ENCODE peak calls at places on chromosomes 13 and 19, in ten cellular contexts. U, B, F, M, Z, S, E, R, Q and V are unnamed samples. For H3K4me1 and H3K9me3, the result is how much of the 10 kb centered on the place peaks cover.

GRCh38 chr19:39411832-39412099 is 703 bp upstream of the PLEKHG2 start:
- DNase-seq in Z (peak), M (peak), F (peak), Q (peak), E (peak), U (peak), R (no peak), S (peak), B (peak), V (peak)

GRCh38 chr13:99367663-99368448 is 60.7 kb upstream of the GPR183 start:
- DNase-seq in Q (no peak), F (no peak), E (no peak), R (no peak), U (no peak), M (no peak), B (no peak), Z (peak), S (no peak), V (no peak)

GRCh38 chr19:6354098-6354674 is 7.1 kb upstream of the CLPP start:
- DNase-seq in U (no peak), R (no peak), Q (no peak), E (no peak), S (no peak), M (no peak), F (no peak), B (no peak), Z (no peak), V (no peak)

GRCh38 chr13:29935309-29935981 is 85.0 kb upstream of the UBL3 start:
- DNase-seq in F (peak), U (peak), B (no peak), R (no peak), E (no peak), Z (no peak), Q (peak), S (peak), M (no peak), V (peak)

GRCh38 chr19:3463959-3464796 is 16.1 kb downstream of the SMIM24 start:
- DNase-seq in B (no peak), R (no peak), F (no peak), U (no peak), S (no peak), Z (no peak), E (no peak), M (no peak), Q (no peak), V (no peak)

GRCh38 chr19:12112238-12112637 is 27.9 kb downstream of the ZNF20 start:
- DNase-seq in B (no peak), F (no peak), R (no peak), Z (no peak), Q (no peak), U (no peak), E (no peak), S (no peak), M (no peak), V (no peak)

GRCh38 chr19:2055871-2056809 is 5.1 kb upstream of the MKNK2 start:
- DNase-seq in R (no peak), E (peak), S (no peak), Q (peak), Z (peak), F (no peak), B (peak), U (peak), M (no peak), V (peak)

GRCh38 chr13:49791753-49792549 is 531 bp downstream of the KPNA3 start:
- DNase-seq in F (peak), M (no peak), S (no peak), Q (peak), Z (peak), B (peak), E (peak), U (peak), R (no peak), V (peak)

GRCh38 chr19:46920341-46920740 is 59.5 kb downstream of the ARHGAP35 start:
- DNase-seq in S (no peak), B (no peak), Q (no peak), E (no peak), M (no peak), F (no peak), U (no peak), R (no peak), Z (no peak), V (no peak)

GRCh38 chr13:39506559-39507390 is 96.2 kb downstream of the LHFPL6 start:
- DNase-seq in S (no peak), Z (no peak), R (no peak), E (no peak), B (peak), Q (no peak), M (no peak), F (no peak), U (no peak), V (no peak)

GRCh38 chr13:20258963-20259288 is 26.8 kb upstream of the GJB6 start:
- DNase-seq in E (no peak), F (no peak), B (no peak), U (no peak), M (no peak), Q (no peak), S (no peak), R (no peak), Z (no peak), V (no peak)
- H3K4me1 ChIP-seq in E (under half), F (under half), B (under half), U (under half), M (under half), Q (under half), S (under half), R (under half), Z (under half), V (under half)

GRCh38 chr13:19575230-19575629 is 13.9 kb upstream of the TPTE2 start:
- DNase-seq in Z (no peak), E (no peak), M (no peak), B (no peak), Q (no peak), R (no peak), U (no peak), S (no peak), F (no peak), V (no peak)

GRCh38 chr13:19567820-19568534 is 6.6 kb upstream of the TPTE2 start:
- DNase-seq in Z (no peak), Q (no peak), B (no peak), R (no peak), S (peak), E (no peak), U (no peak), M (no peak), F (no peak), V (no peak)

GRCh38 chr13:19573072-19573716 is 11.9 kb upstream of the TPTE2 start:
- DNase-seq in R (no peak), M (no peak), Q (no peak), B (no peak), U (no peak), F (no peak), E (no peak), S (no peak), Z (no peak), V (no peak)

DNA sequence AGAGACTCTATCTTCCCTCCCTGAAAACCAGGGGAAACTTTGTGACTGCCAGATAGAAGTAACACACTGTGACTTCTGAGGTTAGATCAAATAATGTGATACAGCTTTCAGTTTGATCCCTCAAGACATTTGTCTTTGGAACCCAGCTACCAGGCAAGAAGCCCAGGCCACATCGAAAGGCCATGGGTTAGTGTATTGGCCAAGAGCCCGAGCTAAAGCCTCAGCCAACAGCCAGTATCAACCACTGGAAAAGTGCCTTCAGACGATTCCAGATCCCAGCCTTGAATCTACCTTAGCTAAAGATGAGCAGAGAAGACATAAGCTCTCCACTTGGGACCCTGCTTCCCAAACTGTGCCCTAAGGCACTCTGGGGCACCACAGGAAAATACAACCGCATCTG is 10.9 kb upstream of the TPTE2 start:
- DNase-seq in Q (no peak), S (no peak), F (no peak), M (no peak), E (no peak), U (no peak), Z (no peak), R (no peak), B (no peak), V (no peak)
- H3K9me3 ChIP-seq in Q (under half), S (under half), F (under half), M (under half), E (under half), U (under half), Z (half or more), R (under half), B (under half), V (under half)

GRCh38 chr13:106173346-106173745 is 362.1 kb downstream of the EFNB2 start:
- DNase-seq in E (no peak), R (no peak), F (no peak), Q (no peak), S (no peak), M (no peak), Z (no peak), B (no peak), U (no peak), V (no peak)
- TF ChIP-seq POLR2AphosphoS5 in E (no peak), R (no peak), F (no peak), Q (no peak), S (no peak), M (no peak), Z (no peak), B (no peak), U (no peak), V (no peak)

GRCh38 chr13:98299954-98300350 is 122.9 kb upstream of the RNF113B start:
- DNase-seq in S (no peak), B (no peak), U (no peak), Z (no peak), Q (no peak), M (no peak), R (no peak), E (no peak), F (no peak), V (no peak)
- H3K4me1 ChIP-seq in S (under half), B (under half), U (under half), Z (under half), Q (under half), M (under half), R (under half), E (half or more), F (half or more), V (under half)

DNA sequence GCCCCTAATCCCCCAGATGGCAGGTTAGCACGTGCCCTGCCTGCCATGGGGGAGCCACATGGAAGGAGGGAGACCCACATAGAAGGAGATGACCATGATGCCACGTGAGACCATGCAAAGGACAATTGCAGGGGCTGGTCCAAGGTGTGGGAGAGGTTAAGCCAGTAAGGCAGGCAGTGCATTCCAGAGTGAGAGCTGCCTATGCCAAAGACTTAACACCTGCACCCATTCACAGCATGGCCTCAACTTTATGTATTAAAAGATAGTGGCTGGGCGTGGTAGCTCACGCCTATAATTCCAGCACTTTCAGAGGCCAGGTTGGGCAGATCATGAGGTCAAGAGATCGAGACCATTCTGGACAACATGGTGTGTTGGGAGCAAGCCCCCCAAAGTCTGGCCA is 82.8 kb downstream of the ZNF429 start:
- DNase-seq in B (no peak), E (no peak), Q (no peak), R (no peak), F (no peak), U (peak), S (no peak), Z (no peak), M (no peak), V (no peak)
- H3K9me3 ChIP-seq in B (under half), E (under half), Q (under half), R (under half), F (under half), U (under half), S (under half), Z (under half), M (under half), V (under half)